ENCODE peak calls at places on chromosome 2, in seven cellular contexts. One of them, this sample, is unnamed. For H3K4me1 and H3K27me3, the result is how much of the 10 kb centered on the place peaks cover.

GRCh38 chr2:7773362-7773973 is 856.3 kb downstream of the RNF144A start:
- DNase-seq in colonic mucosa: no peak
- DNase-seq in endothelial cell of umbilical vein: no peak
- DNase-seq in uterus: no peak
- DNase-seq in gastrocnemius medialis: no peak
- DNase-seq in CD4-positive, alpha-beta memory T cell: no peak
- DNase-seq in heart right ventricle: no peak
- DNase-seq in this sample: no peak

GRCh38 chr2:3107567-3107966 is 270.1 kb downstream of the EIPR1 start:
- DNase-seq in colonic mucosa: peak
- DNase-seq in endothelial cell of umbilical vein: no peak
- DNase-seq in uterus: no peak
- DNase-seq in gastrocnemius medialis: no peak
- DNase-seq in CD4-positive, alpha-beta memory T cell: no peak
- DNase-seq in heart right ventricle: no peak
- DNase-seq in this sample: no peak

GRCh38 chr2:191593622-191594416 is 84.1 kb upstream of the NABP1 start:
- DNase-seq in colonic mucosa: no peak
- DNase-seq in endothelial cell of umbilical vein: no peak
- DNase-seq in uterus: no peak
- DNase-seq in gastrocnemius medialis: no peak
- DNase-seq in CD4-positive, alpha-beta memory T cell: no peak
- DNase-seq in heart right ventricle: no peak
- DNase-seq in this sample: no peak

GRCh38 chr2:108382196-108382595 is 4.4 kb downstream of the SULT1C4 start:
- DNase-seq in colonic mucosa: no peak
- DNase-seq in endothelial cell of umbilical vein: no peak
- DNase-seq in uterus: no peak
- DNase-seq in gastrocnemius medialis: no peak
- DNase-seq in CD4-positive, alpha-beta memory T cell: no peak
- DNase-seq in heart right ventricle: no peak
- DNase-seq in this sample: no peak

GRCh38 chr2:173448938-173449471 is 94.3 kb downstream of the CDCA7 start:
- DNase-seq in colonic mucosa: peak
- DNase-seq in endothelial cell of umbilical vein: peak
- DNase-seq in uterus: peak
- DNase-seq in gastrocnemius medialis: peak
- DNase-seq in CD4-positive, alpha-beta memory T cell: peak
- DNase-seq in heart right ventricle: peak
- DNase-seq in this sample: peak

GRCh38 chr2:210363876-210364275 is 48.9 kb upstream of the MYL1 start:
- DNase-seq in colonic mucosa: no peak
- DNase-seq in endothelial cell of umbilical vein: no peak
- DNase-seq in uterus: no peak
- DNase-seq in gastrocnemius medialis: no peak
- DNase-seq in CD4-positive, alpha-beta memory T cell: no peak
- DNase-seq in heart right ventricle: no peak
- DNase-seq in this sample: no peak

GRCh38 chr2:239055756-239056493 is 208.0 kb downstream of the TWIST2 start:
- DNase-seq in colonic mucosa: no peak
- DNase-seq in endothelial cell of umbilical vein: peak
- DNase-seq in uterus: no peak
- DNase-seq in gastrocnemius medialis: no peak
- DNase-seq in CD4-positive, alpha-beta memory T cell: no peak
- DNase-seq in heart right ventricle: no peak
- DNase-seq in this sample: no peak

GRCh38 chr2:225170162-225170561 is 127.9 kb upstream of the DOCK10 start:
- DNase-seq in colonic mucosa: no peak
- DNase-seq in endothelial cell of umbilical vein: no peak
- DNase-seq in uterus: no peak
- DNase-seq in gastrocnemius medialis: no peak
- DNase-seq in CD4-positive, alpha-beta memory T cell: no peak
- DNase-seq in heart right ventricle: no peak
- DNase-seq in this sample: no peak

DNA sequence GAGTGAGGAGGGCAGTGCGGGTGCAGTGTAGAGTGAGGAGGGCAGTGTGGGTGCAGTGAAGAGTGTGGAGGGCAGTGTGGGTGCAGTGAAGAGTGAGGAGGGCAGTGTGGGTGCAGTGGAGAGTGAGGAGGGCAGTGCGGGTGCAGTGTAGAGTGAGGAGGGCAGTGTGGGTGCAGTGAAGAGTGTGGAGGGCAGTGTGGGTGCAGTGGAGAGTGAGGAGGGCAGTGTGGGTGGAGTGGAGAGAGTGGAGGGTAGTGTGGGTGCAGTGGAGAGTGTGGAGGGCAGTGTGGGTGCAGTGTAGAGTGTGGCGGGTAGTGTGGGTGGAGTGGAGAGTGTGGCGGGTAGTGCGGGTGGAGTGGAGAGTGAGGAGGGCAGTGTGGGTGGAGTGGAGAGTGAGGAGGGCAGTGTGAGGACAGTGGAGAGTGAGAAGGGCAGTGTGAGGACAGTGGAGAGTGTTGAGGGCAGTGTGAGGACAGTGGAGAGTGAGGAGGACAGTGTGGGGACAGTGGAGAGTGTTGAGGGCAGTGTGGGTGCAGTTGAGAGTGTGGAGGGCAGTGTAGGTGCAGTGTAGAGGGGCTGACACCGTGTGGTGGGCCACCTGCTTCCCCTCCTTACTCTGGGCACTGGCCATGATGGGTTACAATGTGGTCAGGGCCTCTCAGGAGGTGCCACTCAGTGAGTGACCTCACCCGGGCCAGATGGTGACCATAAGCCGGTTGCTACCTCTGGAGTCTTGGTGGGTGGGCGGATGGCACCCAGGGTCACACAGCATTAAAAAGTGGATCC is 28.5 kb downstream of the INPP4A start:
- DNase-seq in colonic mucosa: no peak
- DNase-seq in endothelial cell of umbilical vein: no peak
- DNase-seq in uterus: no peak
- DNase-seq in gastrocnemius medialis: no peak
- DNase-seq in CD4-positive, alpha-beta memory T cell: no peak
- DNase-seq in heart right ventricle: no peak
- DNase-seq in this sample: no peak
- H3K4me3 ChIP-seq in colonic mucosa: no peak
- H3K4me3 ChIP-seq in endothelial cell of umbilical vein: no peak
- H3K4me3 ChIP-seq in uterus: no peak
- H3K4me3 ChIP-seq in gastrocnemius medialis: no peak
- H3K4me3 ChIP-seq in CD4-positive, alpha-beta memory T cell: peak
- H3K4me3 ChIP-seq in heart right ventricle: no peak
- H3K4me3 ChIP-seq in this sample: peak

GRCh38 chr2:200408428-200409311 is 101.2 kb downstream of the KCTD18 start:
- DNase-seq in colonic mucosa: peak
- DNase-seq in endothelial cell of umbilical vein: peak
- DNase-seq in uterus: no peak
- DNase-seq in gastrocnemius medialis: no peak
- DNase-seq in CD4-positive, alpha-beta memory T cell: no peak
- DNase-seq in heart right ventricle: no peak
- DNase-seq in this sample: no peak
- H3K4me1 ChIP-seq in colonic mucosa: under half
- H3K4me1 ChIP-seq in endothelial cell of umbilical vein: under half
- H3K4me1 ChIP-seq in uterus: under half
- H3K4me1 ChIP-seq in gastrocnemius medialis: under half
- H3K4me1 ChIP-seq in CD4-positive, alpha-beta memory T cell: under half
- H3K4me1 ChIP-seq in heart right ventricle: under half
- H3K4me1 ChIP-seq in this sample: under half

GRCh38 chr2:161417428-161418274 is 1.6 kb downstream of the TBR1 start:
- DNase-seq in colonic mucosa: no peak
- DNase-seq in endothelial cell of umbilical vein: no peak
- DNase-seq in uterus: no peak
- DNase-seq in gastrocnemius medialis: no peak
- DNase-seq in CD4-positive, alpha-beta memory T cell: no peak
- DNase-seq in heart right ventricle: no peak
- DNase-seq in this sample: no peak

GRCh38 chr2:161418715-161419337 is 2.7 kb downstream of the TBR1 start:
- DNase-seq in colonic mucosa: peak
- DNase-seq in endothelial cell of umbilical vein: no peak
- DNase-seq in uterus: no peak
- DNase-seq in gastrocnemius medialis: no peak
- DNase-seq in CD4-positive, alpha-beta memory T cell: no peak
- DNase-seq in heart right ventricle: peak
- DNase-seq in this sample: no peak

GRCh38 chr2:161418275-161418714 is 2.2 kb downstream of the TBR1 start:
- DNase-seq in colonic mucosa: no peak
- DNase-seq in endothelial cell of umbilical vein: no peak
- DNase-seq in uterus: no peak
- DNase-seq in gastrocnemius medialis: no peak
- DNase-seq in CD4-positive, alpha-beta memory T cell: no peak
- DNase-seq in heart right ventricle: no peak
- DNase-seq in this sample: no peak

GRCh38 chr2:161420406-161421025 is 4.4 kb downstream of the TBR1 start:
- DNase-seq in colonic mucosa: no peak
- DNase-seq in endothelial cell of umbilical vein: no peak
- DNase-seq in uterus: no peak
- DNase-seq in gastrocnemius medialis: no peak
- DNase-seq in CD4-positive, alpha-beta memory T cell: no peak
- DNase-seq in heart right ventricle: no peak
- DNase-seq in this sample: no peak

GRCh38 chr2:161419338-161419965 is 3.4 kb downstream of the TBR1 start:
- DNase-seq in colonic mucosa: no peak
- DNase-seq in endothelial cell of umbilical vein: no peak
- DNase-seq in uterus: no peak
- DNase-seq in gastrocnemius medialis: no peak
- DNase-seq in CD4-positive, alpha-beta memory T cell: no peak
- DNase-seq in heart right ventricle: no peak
- DNase-seq in this sample: no peak
- H3K27me3 ChIP-seq in colonic mucosa: half or more
- H3K27me3 ChIP-seq in endothelial cell of umbilical vein: half or more
- H3K27me3 ChIP-seq in uterus: under half
- H3K27me3 ChIP-seq in gastrocnemius medialis: half or more
- H3K27me3 ChIP-seq in CD4-positive, alpha-beta memory T cell: half or more
- H3K27me3 ChIP-seq in heart right ventricle: under half
- H3K27me3 ChIP-seq in this sample: under half

GRCh38 chr2:88053301-88053700 is 2.3 kb downstream of the KRCC1 start:
- DNase-seq in colonic mucosa: no peak
- DNase-seq in endothelial cell of umbilical vein: peak
- DNase-seq in uterus: peak
- DNase-seq in gastrocnemius medialis: no peak
- DNase-seq in CD4-positive, alpha-beta memory T cell: no peak
- DNase-seq in heart right ventricle: no peak
- DNase-seq in this sample: no peak
- H3K4me3 ChIP-seq in colonic mucosa: peak
- H3K4me3 ChIP-seq in endothelial cell of umbilical vein: peak
- H3K4me3 ChIP-seq in uterus: no peak
- H3K4me3 ChIP-seq in gastrocnemius medialis: no peak
- H3K4me3 ChIP-seq in CD4-positive, alpha-beta memory T cell: no peak
- H3K4me3 ChIP-seq in heart right ventricle: no peak
- H3K4me3 ChIP-seq in this sample: no peak

GRCh38 chr2:105802587-105802986 is 57.9 kb downstream of the NCK2 start:
- DNase-seq in colonic mucosa: no peak
- DNase-seq in endothelial cell of umbilical vein: no peak
- DNase-seq in uterus: no peak
- DNase-seq in gastrocnemius medialis: no peak
- DNase-seq in CD4-positive, alpha-beta memory T cell: peak
- DNase-seq in heart right ventricle: no peak
- DNase-seq in this sample: peak

GRCh38 chr2:105801961-105802360 is 57.2 kb downstream of the NCK2 start:
- DNase-seq in colonic mucosa: no peak
- DNase-seq in endothelial cell of umbilical vein: no peak
- DNase-seq in uterus: no peak
- DNase-seq in gastrocnemius medialis: no peak
- DNase-seq in CD4-positive, alpha-beta memory T cell: no peak
- DNase-seq in heart right ventricle: no peak
- DNase-seq in this sample: no peak

GRCh38 chr2:105803337-105803736 is 58.6 kb downstream of the NCK2 start:
- DNase-seq in colonic mucosa: no peak
- DNase-seq in endothelial cell of umbilical vein: no peak
- DNase-seq in uterus: no peak
- DNase-seq in gastrocnemius medialis: no peak
- DNase-seq in CD4-positive, alpha-beta memory T cell: no peak
- DNase-seq in heart right ventricle: no peak
- DNase-seq in this sample: no peak

GRCh38 chr2:105800036-105800755 is 55.5 kb downstream of the NCK2 start:
- DNase-seq in colonic mucosa: no peak
- DNase-seq in endothelial cell of umbilical vein: peak
- DNase-seq in uterus: no peak
- DNase-seq in gastrocnemius medialis: no peak
- DNase-seq in CD4-positive, alpha-beta memory T cell: no peak
- DNase-seq in heart right ventricle: no peak
- DNase-seq in this sample: peak

GRCh38 chr2:105800953-105801635 is 56.4 kb downstream of the NCK2 start:
- DNase-seq in colonic mucosa: no peak
- DNase-seq in endothelial cell of umbilical vein: no peak
- DNase-seq in uterus: no peak
- DNase-seq in gastrocnemius medialis: no peak
- DNase-seq in CD4-positive, alpha-beta memory T cell: no peak
- DNase-seq in heart right ventricle: no peak
- DNase-seq in this sample: no peak
- H3K4me1 ChIP-seq in colonic mucosa: under half
- H3K4me1 ChIP-seq in endothelial cell of umbilical vein: under half
- H3K4me1 ChIP-seq in uterus: under half
- H3K4me1 ChIP-seq in gastrocnemius medialis: half or more
- H3K4me1 ChIP-seq in CD4-positive, alpha-beta memory T cell: half or more
- H3K4me1 ChIP-seq in heart right ventricle: half or more
- H3K4me1 ChIP-seq in this sample: half or more

DNA sequence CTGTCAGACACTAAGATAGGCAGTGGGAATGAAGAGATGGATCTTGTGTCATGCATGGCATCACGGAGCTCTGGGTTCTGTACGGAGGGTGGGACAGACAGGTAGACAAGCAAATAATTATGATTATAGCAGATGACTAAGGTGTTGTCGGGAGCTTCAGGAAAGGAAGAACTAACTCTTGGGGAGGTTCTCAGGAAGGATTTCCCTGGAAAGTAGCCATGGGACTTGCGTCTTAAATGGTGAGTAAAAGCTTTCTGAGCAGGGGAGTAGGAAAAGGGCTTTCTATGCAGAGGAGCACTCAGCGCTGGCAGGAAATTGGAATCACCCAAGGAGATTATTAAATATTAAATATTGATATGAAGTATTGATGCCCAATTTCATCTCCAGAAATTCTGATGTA is 35.5 kb downstream of the ATOH8 start:
- DNase-seq in colonic mucosa: no peak
- DNase-seq in endothelial cell of umbilical vein: no peak
- DNase-seq in uterus: no peak
- DNase-seq in gastrocnemius medialis: no peak
- DNase-seq in CD4-positive, alpha-beta memory T cell: no peak
- DNase-seq in heart right ventricle: no peak
- DNase-seq in this sample: no peak
- H3K27me3 ChIP-seq in colonic mucosa: under half
- H3K27me3 ChIP-seq in endothelial cell of umbilical vein: under half
- H3K27me3 ChIP-seq in uterus: under half
- H3K27me3 ChIP-seq in gastrocnemius medialis: under half
- H3K27me3 ChIP-seq in CD4-positive, alpha-beta memory T cell: under half
- H3K27me3 ChIP-seq in heart right ventricle: under half
- H3K27me3 ChIP-seq in this sample: under half

DNA sequence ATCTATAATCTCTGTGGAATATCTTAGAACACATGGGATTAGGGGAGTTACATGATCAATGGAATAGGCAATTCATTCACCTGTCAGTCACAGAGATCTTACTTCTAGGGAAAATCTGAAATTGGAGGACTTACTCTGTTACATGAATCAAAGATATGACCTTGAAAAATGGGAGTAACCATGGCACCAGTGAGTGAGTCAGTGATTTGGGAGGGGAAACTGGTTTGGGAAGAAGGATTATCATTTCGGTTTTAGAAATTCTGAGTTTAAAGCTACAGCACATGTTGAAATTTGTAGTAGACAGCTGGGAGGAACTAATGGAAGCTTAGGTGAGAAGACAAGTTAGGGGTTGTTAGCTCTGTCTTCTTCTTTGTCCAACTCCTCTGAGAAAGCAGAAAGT is 153.7 kb downstream of the CAMKMT start:
- DNase-seq in colonic mucosa: no peak
- DNase-seq in endothelial cell of umbilical vein: no peak
- DNase-seq in uterus: no peak
- DNase-seq in gastrocnemius medialis: no peak
- DNase-seq in CD4-positive, alpha-beta memory T cell: no peak
- DNase-seq in heart right ventricle: no peak
- DNase-seq in this sample: no peak
- H3K4me3 ChIP-seq in colonic mucosa: no peak
- H3K4me3 ChIP-seq in endothelial cell of umbilical vein: no peak
- H3K4me3 ChIP-seq in uterus: no peak
- H3K4me3 ChIP-seq in gastrocnemius medialis: no peak
- H3K4me3 ChIP-seq in CD4-positive, alpha-beta memory T cell: no peak
- H3K4me3 ChIP-seq in heart right ventricle: no peak
- H3K4me3 ChIP-seq in this sample: no peak

GRCh38 chr2:20524412-20525040 is 77.7 kb downstream of the RHOB start:
- DNase-seq in colonic mucosa: no peak
- DNase-seq in endothelial cell of umbilical vein: no peak
- DNase-seq in uterus: peak
- DNase-seq in gastrocnemius medialis: no peak
- DNase-seq in CD4-positive, alpha-beta memory T cell: no peak
- DNase-seq in heart right ventricle: peak
- DNase-seq in this sample: no peak
- H3K4me1 ChIP-seq in colonic mucosa: under half
- H3K4me1 ChIP-seq in endothelial cell of umbilical vein: under half
- H3K4me1 ChIP-seq in uterus: under half
- H3K4me1 ChIP-seq in gastrocnemius medialis: under half
- H3K4me1 ChIP-seq in CD4-positive, alpha-beta memory T cell: under half
- H3K4me1 ChIP-seq in heart right ventricle: half or more
- H3K4me1 ChIP-seq in this sample: under half